ENCODE peak calls at places on chromosomes 13 and 19, in seven cellular contexts. One of them, this sample, is unnamed.

GRCh38 chr13:98262307-98262706 is 85.2 kb upstream of the RNF113B start:
- DNase-seq in fibroblast of villous mesenchyme: no peak
- DNase-seq in gastrocnemius medialis: no peak
- DNase-seq in K562: no peak
- DNase-seq in AG10803: no peak
- DNase-seq in PC-3: no peak
- DNase-seq in heart right ventricle: no peak
- DNase-seq in this sample: no peak

GRCh38 chr13:28478127-28478526 is 16.8 kb downstream of the FLT1 start:
- DNase-seq in fibroblast of villous mesenchyme: peak
- DNase-seq in gastrocnemius medialis: no peak
- DNase-seq in K562: no peak
- DNase-seq in AG10803: peak
- DNase-seq in PC-3: no peak
- DNase-seq in heart right ventricle: no peak
- DNase-seq in this sample: no peak

GRCh38 chr19:12982648-12983047 is 12.6 kb upstream of the NFIX start:
- DNase-seq in fibroblast of villous mesenchyme: no peak
- DNase-seq in gastrocnemius medialis: no peak
- DNase-seq in K562: no peak
- DNase-seq in AG10803: no peak
- DNase-seq in PC-3: no peak
- DNase-seq in heart right ventricle: no peak
- DNase-seq in this sample: no peak

GRCh38 chr13:97306646-97307045 is 84.5 kb downstream of the MBNL2 start:
- DNase-seq in fibroblast of villous mesenchyme: peak
- DNase-seq in gastrocnemius medialis: no peak
- DNase-seq in K562: no peak
- DNase-seq in AG10803: peak
- DNase-seq in PC-3: no peak
- DNase-seq in heart right ventricle: no peak
- DNase-seq in this sample: no peak

GRCh38 chr13:113820813-113821651 is 42.8 kb downstream of the GAS6 start:
- DNase-seq in fibroblast of villous mesenchyme: peak
- DNase-seq in gastrocnemius medialis: peak
- DNase-seq in K562: peak
- DNase-seq in AG10803: peak
- DNase-seq in PC-3: peak
- DNase-seq in heart right ventricle: peak
- DNase-seq in this sample: peak

GRCh38 chr13:48316826-48317510 is 13.4 kb downstream of the RB1 start:
- DNase-seq in fibroblast of villous mesenchyme: no peak
- DNase-seq in gastrocnemius medialis: no peak
- DNase-seq in K562: no peak
- DNase-seq in AG10803: no peak
- DNase-seq in PC-3: no peak
- DNase-seq in heart right ventricle: no peak
- DNase-seq in this sample: no peak

GRCh38 chr13:64869539-64869938 is 2360.6 kb downstream of the PCDH9 start:
- DNase-seq in fibroblast of villous mesenchyme: no peak
- DNase-seq in gastrocnemius medialis: no peak
- DNase-seq in K562: no peak
- DNase-seq in AG10803: no peak
- DNase-seq in PC-3: no peak
- DNase-seq in heart right ventricle: no peak
- DNase-seq in this sample: no peak

GRCh38 chr19:40623403-40624239 is 22.5 kb downstream of the LTBP4 start:
- DNase-seq in fibroblast of villous mesenchyme: no peak
- DNase-seq in gastrocnemius medialis: no peak
- DNase-seq in K562: peak
- DNase-seq in AG10803: no peak
- DNase-seq in PC-3: peak
- DNase-seq in heart right ventricle: no peak
- DNase-seq in this sample: peak

GRCh38 chr19:41740415-41741243 is 14.7 kb upstream of the CEACAM6 start:
- DNase-seq in fibroblast of villous mesenchyme: no peak
- DNase-seq in gastrocnemius medialis: no peak
- DNase-seq in K562: no peak
- DNase-seq in AG10803: no peak
- DNase-seq in PC-3: no peak
- DNase-seq in heart right ventricle: no peak
- DNase-seq in this sample: no peak

GRCh38 chr19:13974073-13974472 is 21.8 kb downstream of the DCAF15 start:
- DNase-seq in fibroblast of villous mesenchyme: no peak
- DNase-seq in gastrocnemius medialis: no peak
- DNase-seq in K562: peak
- DNase-seq in AG10803: no peak
- DNase-seq in PC-3: peak
- DNase-seq in heart right ventricle: no peak
- DNase-seq in this sample: no peak

GRCh38 chr19:918481-919156 is 1.5 kb downstream of the KISS1R start:
- DNase-seq in fibroblast of villous mesenchyme: no peak
- DNase-seq in gastrocnemius medialis: no peak
- DNase-seq in K562: no peak
- DNase-seq in AG10803: no peak
- DNase-seq in PC-3: peak
- DNase-seq in heart right ventricle: no peak
- DNase-seq in this sample: no peak

GRCh38 chr13:99656843-99657506 is 155.7 kb downstream of the TM9SF2 start:
- DNase-seq in fibroblast of villous mesenchyme: no peak
- DNase-seq in gastrocnemius medialis: no peak
- DNase-seq in K562: no peak
- DNase-seq in AG10803: no peak
- DNase-seq in PC-3: no peak
- DNase-seq in heart right ventricle: no peak
- DNase-seq in this sample: no peak

GRCh38 chr19:6216236-6216995 is 63.4 kb downstream of the MLLT1 start:
- DNase-seq in fibroblast of villous mesenchyme: no peak
- DNase-seq in gastrocnemius medialis: no peak
- DNase-seq in K562: no peak
- DNase-seq in AG10803: no peak
- DNase-seq in PC-3: no peak
- DNase-seq in heart right ventricle: no peak
- DNase-seq in this sample: peak

GRCh38 chr13:29861694-29862110 is 11.3 kb upstream of the UBL3 start:
- DNase-seq in fibroblast of villous mesenchyme: peak
- DNase-seq in gastrocnemius medialis: no peak
- DNase-seq in K562: no peak
- DNase-seq in AG10803: peak
- DNase-seq in PC-3: peak
- DNase-seq in heart right ventricle: no peak
- DNase-seq in this sample: no peak

GRCh38 chr19:4976412-4977298 is 7.7 kb downstream of the KDM4B start:
- DNase-seq in fibroblast of villous mesenchyme: peak
- DNase-seq in gastrocnemius medialis: peak
- DNase-seq in K562: no peak
- DNase-seq in AG10803: peak
- DNase-seq in PC-3: peak
- DNase-seq in heart right ventricle: peak
- DNase-seq in this sample: peak

GRCh38 chr13:89518289-89519077 is 1829.0 kb upstream of the MIR17HG start:
- DNase-seq in fibroblast of villous mesenchyme: no peak
- DNase-seq in gastrocnemius medialis: no peak
- DNase-seq in K562: no peak
- DNase-seq in AG10803: no peak
- DNase-seq in PC-3: peak
- DNase-seq in heart right ventricle: no peak
- DNase-seq in this sample: no peak

GRCh38 chr13:68872338-68872737 is 1235.3 kb upstream of the ATXN8OS start:
- DNase-seq in fibroblast of villous mesenchyme: no peak
- DNase-seq in gastrocnemius medialis: no peak
- DNase-seq in K562: no peak
- DNase-seq in AG10803: no peak
- DNase-seq in PC-3: peak
- DNase-seq in heart right ventricle: no peak
- DNase-seq in this sample: no peak

GRCh38 chr13:51007216-51007615 is 97.6 kb downstream of the RNASEH2B start:
- DNase-seq in fibroblast of villous mesenchyme: no peak
- DNase-seq in gastrocnemius medialis: no peak
- DNase-seq in K562: no peak
- DNase-seq in AG10803: no peak
- DNase-seq in PC-3: no peak
- DNase-seq in heart right ventricle: no peak
- DNase-seq in this sample: no peak

GRCh38 chr13:73985789-73986188 is 148.4 kb downstream of the KLF12 start:
- DNase-seq in fibroblast of villous mesenchyme: no peak
- DNase-seq in gastrocnemius medialis: no peak
- DNase-seq in K562: no peak
- DNase-seq in AG10803: no peak
- DNase-seq in PC-3: no peak
- DNase-seq in heart right ventricle: no peak
- DNase-seq in this sample: no peak

GRCh38 chr13:73987618-73988017 is 146.6 kb downstream of the KLF12 start:
- DNase-seq in fibroblast of villous mesenchyme: no peak
- DNase-seq in gastrocnemius medialis: no peak
- DNase-seq in K562: no peak
- DNase-seq in AG10803: no peak
- DNase-seq in PC-3: no peak
- DNase-seq in heart right ventricle: no peak
- DNase-seq in this sample: no peak

GRCh38 chr13:73991384-73991783 is 142.8 kb downstream of the KLF12 start:
- DNase-seq in fibroblast of villous mesenchyme: no peak
- DNase-seq in gastrocnemius medialis: no peak
- DNase-seq in K562: no peak
- DNase-seq in AG10803: no peak
- DNase-seq in PC-3: no peak
- DNase-seq in heart right ventricle: no peak
- DNase-seq in this sample: no peak

GRCh38 chr13:73991884-73992283 is 142.3 kb downstream of the KLF12 start:
- DNase-seq in fibroblast of villous mesenchyme: no peak
- DNase-seq in gastrocnemius medialis: no peak
- DNase-seq in K562: no peak
- DNase-seq in AG10803: no peak
- DNase-seq in PC-3: no peak
- DNase-seq in heart right ventricle: no peak
- DNase-seq in this sample: no peak

GRCh38 chr13:73989244-73989843 is 144.9 kb downstream of the KLF12 start:
- DNase-seq in fibroblast of villous mesenchyme: no peak
- DNase-seq in gastrocnemius medialis: no peak
- DNase-seq in K562: no peak
- DNase-seq in AG10803: no peak
- DNase-seq in PC-3: no peak
- DNase-seq in heart right ventricle: no peak
- DNase-seq in this sample: no peak
- H3K4me3 ChIP-seq in fibroblast of villous mesenchyme: no peak
- H3K4me3 ChIP-seq in gastrocnemius medialis: no peak
- H3K4me3 ChIP-seq in K562: no peak
- H3K4me3 ChIP-seq in AG10803: no peak
- H3K4me3 ChIP-seq in PC-3: no peak
- H3K4me3 ChIP-seq in heart right ventricle: no peak
- H3K4me3 ChIP-seq in this sample: no peak

DNA sequence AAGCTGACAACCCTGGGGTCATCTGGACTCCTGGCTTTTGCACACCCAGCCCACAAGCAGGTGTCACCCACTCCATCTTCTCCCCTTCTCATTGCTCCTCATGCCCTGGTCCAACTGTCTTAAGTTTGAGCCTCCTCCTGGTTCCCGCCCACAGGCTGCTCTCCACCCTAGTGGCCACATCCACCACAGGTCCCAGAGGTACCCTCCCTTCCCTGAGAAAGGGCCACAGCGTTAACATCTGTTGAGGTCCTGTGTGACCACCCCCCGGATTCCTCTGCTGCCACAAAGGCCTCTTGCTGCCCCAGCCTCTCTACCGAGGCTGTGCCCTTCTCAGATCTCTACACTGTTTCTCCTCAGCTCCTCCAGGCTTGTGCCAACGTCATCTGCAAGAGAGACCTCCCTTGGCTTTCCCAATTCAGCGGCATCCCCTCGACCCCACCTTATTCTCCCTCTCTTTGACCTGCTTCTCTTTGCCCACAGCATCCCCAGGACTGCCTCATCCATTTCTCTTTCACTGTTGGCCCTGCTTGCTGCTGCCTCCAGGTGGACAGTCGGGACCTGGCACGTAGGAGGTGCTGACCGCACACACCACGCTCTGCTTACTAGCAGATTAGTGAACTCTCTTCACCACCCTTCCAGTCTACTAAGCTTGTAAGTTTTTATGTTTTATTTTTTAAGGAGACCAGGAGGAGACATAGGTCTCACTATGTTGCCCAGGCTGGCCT is 33.3 kb downstream of the SUGP2 start:
- DNase-seq in fibroblast of villous mesenchyme: peak
- DNase-seq in gastrocnemius medialis: no peak
- DNase-seq in K562: no peak
- DNase-seq in AG10803: peak
- DNase-seq in PC-3: no peak
- DNase-seq in heart right ventricle: no peak
- DNase-seq in this sample: no peak
- TF ChIP-seq CTCF in fibroblast of villous mesenchyme: peak
- TF ChIP-seq CTCF in gastrocnemius medialis: no peak
- TF ChIP-seq CTCF in K562: peak
- TF ChIP-seq CTCF in AG10803: peak
- TF ChIP-seq CTCF in PC-3: peak
- TF ChIP-seq CTCF in heart right ventricle: no peak
- TF ChIP-seq CTCF in this sample: no peak

DNA sequence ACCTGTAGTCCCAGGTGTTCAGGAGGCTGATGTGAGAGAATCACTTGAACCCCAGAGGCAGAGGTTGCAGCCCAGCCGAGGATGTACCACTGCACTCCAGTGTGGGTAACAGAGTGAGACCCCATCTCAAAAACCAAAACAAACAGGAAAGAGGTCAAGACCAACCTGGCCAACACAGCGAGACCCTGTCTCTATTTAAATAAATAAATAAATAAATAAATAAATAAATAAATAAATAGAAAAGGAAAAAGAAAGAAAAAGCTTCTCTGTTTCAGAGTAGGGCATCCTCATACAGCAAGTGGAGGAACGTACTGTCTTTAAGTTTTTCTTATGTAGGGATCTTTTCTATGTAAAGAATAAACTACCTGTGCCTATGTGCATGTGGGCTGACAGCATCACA is 2.3 kb downstream of the ZNF700 start:
- DNase-seq in fibroblast of villous mesenchyme: no peak
- DNase-seq in gastrocnemius medialis: no peak
- DNase-seq in K562: no peak
- DNase-seq in AG10803: no peak
- DNase-seq in PC-3: no peak
- DNase-seq in heart right ventricle: no peak
- DNase-seq in this sample: no peak
- H3K4me3 ChIP-seq in fibroblast of villous mesenchyme: no peak
- H3K4me3 ChIP-seq in gastrocnemius medialis: no peak
- H3K4me3 ChIP-seq in K562: no peak
- H3K4me3 ChIP-seq in AG10803: no peak
- H3K4me3 ChIP-seq in PC-3: no peak
- H3K4me3 ChIP-seq in heart right ventricle: no peak
- H3K4me3 ChIP-seq in this sample: no peak

DNA sequence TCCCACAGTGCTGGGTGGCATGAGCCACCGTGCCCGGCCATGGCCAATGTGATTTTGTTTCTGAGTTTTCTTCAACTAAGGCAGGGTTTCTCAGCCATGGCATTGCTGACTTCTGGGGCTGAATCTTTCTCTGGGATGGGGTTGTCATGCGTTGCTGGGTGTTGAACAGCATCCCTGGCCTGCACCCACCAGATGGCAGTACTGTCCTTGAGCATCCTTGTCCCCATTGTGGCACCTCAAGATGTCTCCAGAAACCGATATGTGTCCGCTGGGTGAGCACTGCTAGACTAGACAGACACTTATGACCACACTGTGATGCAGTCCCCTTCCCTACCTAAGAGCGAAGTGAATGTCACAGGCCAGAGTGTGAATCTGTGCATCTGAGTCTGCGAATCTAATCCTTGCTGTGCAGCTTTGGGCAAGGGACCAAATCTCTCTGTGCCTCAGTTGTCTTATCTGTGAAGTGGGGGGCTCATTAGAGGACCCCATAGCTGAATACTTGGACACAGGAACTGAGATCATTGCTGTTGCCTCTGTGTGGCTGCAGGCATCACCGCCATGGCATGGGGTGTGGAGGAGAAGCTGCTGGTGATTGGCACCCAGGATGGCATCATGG is 50.3 kb upstream of the SIN3B start:
- DNase-seq in fibroblast of villous mesenchyme: peak
- DNase-seq in gastrocnemius medialis: peak
- DNase-seq in K562: peak
- DNase-seq in AG10803: peak
- DNase-seq in PC-3: peak
- DNase-seq in heart right ventricle: peak
- DNase-seq in this sample: peak
- TF ChIP-seq CTCF in fibroblast of villous mesenchyme: peak
- TF ChIP-seq CTCF in gastrocnemius medialis: no peak
- TF ChIP-seq CTCF in K562: peak
- TF ChIP-seq CTCF in AG10803: peak
- TF ChIP-seq CTCF in PC-3: peak
- TF ChIP-seq CTCF in heart right ventricle: peak
- TF ChIP-seq CTCF in this sample: peak